ENCODE peak calls at places on chromosomes 7 and 10, in eight cellular contexts. One of them, this sample, is unnamed.

GRCh38 chr10:11146402-11147171 is 128.9 kb downstream of the CELF2 start:
- DNase-seq in activated CD4-positive, alpha-beta T cell treated with anti-CD3 and anti-CD28 coated beads for 4 hours: no peak
- DNase-seq in iris pigment epithelial cell: peak
- DNase-seq in naive B cell: no peak
- DNase-seq in T-helper 1 cell: no peak
- DNase-seq in KG1: no peak
- DNase-seq in HTR-8/SVneo: no peak
- DNase-seq in stimulated activated naive CD8-positive, alpha-beta T cell treated with anti-CD3 and anti-CD28 coated beads, Interleukin-15, amount 100 ng/mL, for 72 hours: no peak
- DNase-seq in this sample: peak

GRCh38 chr10:115898242-115898641 is 374.8 kb downstream of the GFRA1 start:
- DNase-seq in activated CD4-positive, alpha-beta T cell treated with anti-CD3 and anti-CD28 coated beads for 4 hours: no peak
- DNase-seq in iris pigment epithelial cell: no peak
- DNase-seq in naive B cell: no peak
- DNase-seq in T-helper 1 cell: no peak
- DNase-seq in KG1: no peak
- DNase-seq in HTR-8/SVneo: no peak
- DNase-seq in stimulated activated naive CD8-positive, alpha-beta T cell treated with anti-CD3 and anti-CD28 coated beads, Interleukin-15, amount 100 ng/mL, for 72 hours: no peak
- DNase-seq in this sample: no peak

GRCh38 chr7:108839091-108839490 is 269.4 kb downstream of the DNAJB9 start:
- DNase-seq in activated CD4-positive, alpha-beta T cell treated with anti-CD3 and anti-CD28 coated beads for 4 hours: no peak
- DNase-seq in iris pigment epithelial cell: peak
- DNase-seq in naive B cell: no peak
- DNase-seq in T-helper 1 cell: no peak
- DNase-seq in KG1: no peak
- DNase-seq in HTR-8/SVneo: no peak
- DNase-seq in stimulated activated naive CD8-positive, alpha-beta T cell treated with anti-CD3 and anti-CD28 coated beads, Interleukin-15, amount 100 ng/mL, for 72 hours: no peak
- DNase-seq in this sample: no peak

GRCh38 chr10:121904888-121905287 is 22.9 kb downstream of the ATE1 start:
- DNase-seq in activated CD4-positive, alpha-beta T cell treated with anti-CD3 and anti-CD28 coated beads for 4 hours: no peak
- DNase-seq in iris pigment epithelial cell: no peak
- DNase-seq in naive B cell: no peak
- DNase-seq in T-helper 1 cell: no peak
- DNase-seq in KG1: no peak
- DNase-seq in HTR-8/SVneo: no peak
- DNase-seq in stimulated activated naive CD8-positive, alpha-beta T cell treated with anti-CD3 and anti-CD28 coated beads, Interleukin-15, amount 100 ng/mL, for 72 hours: no peak
- DNase-seq in this sample: no peak

GRCh38 chr7:129169705-129170319 is 18.6 kb upstream of the SMO start:
- DNase-seq in activated CD4-positive, alpha-beta T cell treated with anti-CD3 and anti-CD28 coated beads for 4 hours: peak
- DNase-seq in iris pigment epithelial cell: no peak
- DNase-seq in naive B cell: peak
- DNase-seq in T-helper 1 cell: no peak
- DNase-seq in KG1: no peak
- DNase-seq in HTR-8/SVneo: no peak
- DNase-seq in stimulated activated naive CD8-positive, alpha-beta T cell treated with anti-CD3 and anti-CD28 coated beads, Interleukin-15, amount 100 ng/mL, for 72 hours: peak
- DNase-seq in this sample: no peak

GRCh38 chr10:4344544-4344994 is 481.4 kb upstream of the AKR1E2 start:
- DNase-seq in activated CD4-positive, alpha-beta T cell treated with anti-CD3 and anti-CD28 coated beads for 4 hours: peak
- DNase-seq in iris pigment epithelial cell: peak
- DNase-seq in naive B cell: no peak
- DNase-seq in T-helper 1 cell: no peak
- DNase-seq in KG1: no peak
- DNase-seq in HTR-8/SVneo: peak
- DNase-seq in stimulated activated naive CD8-positive, alpha-beta T cell treated with anti-CD3 and anti-CD28 coated beads, Interleukin-15, amount 100 ng/mL, for 72 hours: peak
- DNase-seq in this sample: peak

GRCh38 chr7:73718438-73718881 is 1.0 kb downstream of the STX1A start:
- DNase-seq in activated CD4-positive, alpha-beta T cell treated with anti-CD3 and anti-CD28 coated beads for 4 hours: peak
- DNase-seq in iris pigment epithelial cell: peak
- DNase-seq in naive B cell: no peak
- DNase-seq in T-helper 1 cell: no peak
- DNase-seq in KG1: no peak
- DNase-seq in HTR-8/SVneo: no peak
- DNase-seq in stimulated activated naive CD8-positive, alpha-beta T cell treated with anti-CD3 and anti-CD28 coated beads, Interleukin-15, amount 100 ng/mL, for 72 hours: peak
- DNase-seq in this sample: no peak

GRCh38 chr7:93442478-93443224 is 131.9 kb downstream of the CALCR start:
- DNase-seq in activated CD4-positive, alpha-beta T cell treated with anti-CD3 and anti-CD28 coated beads for 4 hours: no peak
- DNase-seq in iris pigment epithelial cell: peak
- DNase-seq in naive B cell: peak
- DNase-seq in T-helper 1 cell: peak
- DNase-seq in KG1: no peak
- DNase-seq in HTR-8/SVneo: peak
- DNase-seq in stimulated activated naive CD8-positive, alpha-beta T cell treated with anti-CD3 and anti-CD28 coated beads, Interleukin-15, amount 100 ng/mL, for 72 hours: peak
- DNase-seq in this sample: peak

GRCh38 chr10:49431426-49431825 is 35.5 kb upstream of the DRGX start:
- DNase-seq in activated CD4-positive, alpha-beta T cell treated with anti-CD3 and anti-CD28 coated beads for 4 hours: no peak
- DNase-seq in iris pigment epithelial cell: peak
- DNase-seq in naive B cell: no peak
- DNase-seq in T-helper 1 cell: no peak
- DNase-seq in KG1: no peak
- DNase-seq in HTR-8/SVneo: no peak
- DNase-seq in stimulated activated naive CD8-positive, alpha-beta T cell treated with anti-CD3 and anti-CD28 coated beads, Interleukin-15, amount 100 ng/mL, for 72 hours: no peak
- DNase-seq in this sample: peak

GRCh38 chr7:157487046-157487770 is 150.4 kb downstream of the DNAJB6 start:
- DNase-seq in activated CD4-positive, alpha-beta T cell treated with anti-CD3 and anti-CD28 coated beads for 4 hours: no peak
- DNase-seq in iris pigment epithelial cell: no peak
- DNase-seq in naive B cell: no peak
- DNase-seq in T-helper 1 cell: no peak
- DNase-seq in KG1: no peak
- DNase-seq in HTR-8/SVneo: no peak
- DNase-seq in stimulated activated naive CD8-positive, alpha-beta T cell treated with anti-CD3 and anti-CD28 coated beads, Interleukin-15, amount 100 ng/mL, for 72 hours: no peak
- DNase-seq in this sample: no peak

GRCh38 chr10:4947039-4947634 is 16.1 kb upstream of the AKR1C1 start:
- DNase-seq in activated CD4-positive, alpha-beta T cell treated with anti-CD3 and anti-CD28 coated beads for 4 hours: no peak
- DNase-seq in iris pigment epithelial cell: peak
- DNase-seq in naive B cell: no peak
- DNase-seq in T-helper 1 cell: no peak
- DNase-seq in KG1: no peak
- DNase-seq in HTR-8/SVneo: no peak
- DNase-seq in stimulated activated naive CD8-positive, alpha-beta T cell treated with anti-CD3 and anti-CD28 coated beads, Interleukin-15, amount 100 ng/mL, for 72 hours: no peak
- DNase-seq in this sample: peak

GRCh38 chr7:137913985-137914384 is 67.2 kb upstream of the DGKI start:
- DNase-seq in activated CD4-positive, alpha-beta T cell treated with anti-CD3 and anti-CD28 coated beads for 4 hours: no peak
- DNase-seq in iris pigment epithelial cell: no peak
- DNase-seq in naive B cell: no peak
- DNase-seq in T-helper 1 cell: no peak
- DNase-seq in KG1: no peak
- DNase-seq in HTR-8/SVneo: no peak
- DNase-seq in stimulated activated naive CD8-positive, alpha-beta T cell treated with anti-CD3 and anti-CD28 coated beads, Interleukin-15, amount 100 ng/mL, for 72 hours: no peak
- DNase-seq in this sample: no peak

GRCh38 chr10:59285848-59286247 is 76.5 kb downstream of the FAM13C start:
- DNase-seq in activated CD4-positive, alpha-beta T cell treated with anti-CD3 and anti-CD28 coated beads for 4 hours: no peak
- DNase-seq in iris pigment epithelial cell: no peak
- DNase-seq in naive B cell: no peak
- DNase-seq in T-helper 1 cell: no peak
- DNase-seq in KG1: no peak
- DNase-seq in HTR-8/SVneo: no peak
- DNase-seq in stimulated activated naive CD8-positive, alpha-beta T cell treated with anti-CD3 and anti-CD28 coated beads, Interleukin-15, amount 100 ng/mL, for 72 hours: no peak
- DNase-seq in this sample: no peak

GRCh38 chr10:126042906-126043305 is 146.5 kb downstream of the FANK1 start:
- DNase-seq in activated CD4-positive, alpha-beta T cell treated with anti-CD3 and anti-CD28 coated beads for 4 hours: no peak
- DNase-seq in iris pigment epithelial cell: no peak
- DNase-seq in naive B cell: peak
- DNase-seq in T-helper 1 cell: no peak
- DNase-seq in KG1: no peak
- DNase-seq in HTR-8/SVneo: no peak
- DNase-seq in stimulated activated naive CD8-positive, alpha-beta T cell treated with anti-CD3 and anti-CD28 coated beads, Interleukin-15, amount 100 ng/mL, for 72 hours: no peak
- DNase-seq in this sample: no peak

GRCh38 chr10:111093741-111094380 is 17.0 kb downstream of the ADRA2A start:
- DNase-seq in activated CD4-positive, alpha-beta T cell treated with anti-CD3 and anti-CD28 coated beads for 4 hours: no peak
- DNase-seq in iris pigment epithelial cell: peak
- DNase-seq in naive B cell: no peak
- DNase-seq in T-helper 1 cell: no peak
- DNase-seq in KG1: no peak
- DNase-seq in HTR-8/SVneo: no peak
- DNase-seq in stimulated activated naive CD8-positive, alpha-beta T cell treated with anti-CD3 and anti-CD28 coated beads, Interleukin-15, amount 100 ng/mL, for 72 hours: no peak
- DNase-seq in this sample: peak

GRCh38 chr7:87048839-87049238 is 10.6 kb downstream of the ELAPOR2 start:
- DNase-seq in activated CD4-positive, alpha-beta T cell treated with anti-CD3 and anti-CD28 coated beads for 4 hours: no peak
- DNase-seq in iris pigment epithelial cell: no peak
- DNase-seq in naive B cell: no peak
- DNase-seq in T-helper 1 cell: no peak
- DNase-seq in KG1: no peak
- DNase-seq in HTR-8/SVneo: no peak
- DNase-seq in stimulated activated naive CD8-positive, alpha-beta T cell treated with anti-CD3 and anti-CD28 coated beads, Interleukin-15, amount 100 ng/mL, for 72 hours: no peak
- DNase-seq in this sample: no peak

GRCh38 chr10:99859585-99859984 is 77.1 kb downstream of the ABCC2 start:
- DNase-seq in activated CD4-positive, alpha-beta T cell treated with anti-CD3 and anti-CD28 coated beads for 4 hours: no peak
- DNase-seq in iris pigment epithelial cell: no peak
- DNase-seq in naive B cell: no peak
- DNase-seq in T-helper 1 cell: no peak
- DNase-seq in KG1: no peak
- DNase-seq in HTR-8/SVneo: no peak
- DNase-seq in stimulated activated naive CD8-positive, alpha-beta T cell treated with anti-CD3 and anti-CD28 coated beads, Interleukin-15, amount 100 ng/mL, for 72 hours: peak
- DNase-seq in this sample: no peak

GRCh38 chr10:7525314-7526016 is 114.6 kb upstream of the SFMBT2 start:
- DNase-seq in activated CD4-positive, alpha-beta T cell treated with anti-CD3 and anti-CD28 coated beads for 4 hours: peak
- DNase-seq in iris pigment epithelial cell: peak
- DNase-seq in naive B cell: peak
- DNase-seq in T-helper 1 cell: peak
- DNase-seq in KG1: peak
- DNase-seq in HTR-8/SVneo: peak
- DNase-seq in stimulated activated naive CD8-positive, alpha-beta T cell treated with anti-CD3 and anti-CD28 coated beads, Interleukin-15, amount 100 ng/mL, for 72 hours: peak
- DNase-seq in this sample: peak

GRCh38 chr10:23343591-23344225 is 889 bp downstream of the C10orf67 start:
- DNase-seq in activated CD4-positive, alpha-beta T cell treated with anti-CD3 and anti-CD28 coated beads for 4 hours: peak
- DNase-seq in iris pigment epithelial cell: peak
- DNase-seq in naive B cell: no peak
- DNase-seq in T-helper 1 cell: peak
- DNase-seq in KG1: no peak
- DNase-seq in HTR-8/SVneo: peak
- DNase-seq in stimulated activated naive CD8-positive, alpha-beta T cell treated with anti-CD3 and anti-CD28 coated beads, Interleukin-15, amount 100 ng/mL, for 72 hours: peak
- DNase-seq in this sample: no peak

GRCh38 chr7:104801022-104801421 is 213.0 kb upstream of the KMT2E start:
- DNase-seq in activated CD4-positive, alpha-beta T cell treated with anti-CD3 and anti-CD28 coated beads for 4 hours: no peak
- DNase-seq in iris pigment epithelial cell: no peak
- DNase-seq in naive B cell: no peak
- DNase-seq in T-helper 1 cell: no peak
- DNase-seq in KG1: no peak
- DNase-seq in HTR-8/SVneo: no peak
- DNase-seq in stimulated activated naive CD8-positive, alpha-beta T cell treated with anti-CD3 and anti-CD28 coated beads, Interleukin-15, amount 100 ng/mL, for 72 hours: no peak
- DNase-seq in this sample: no peak

GRCh38 chr10:14971867-14972448 is 12.8 kb downstream of the MEIG1 start:
- DNase-seq in activated CD4-positive, alpha-beta T cell treated with anti-CD3 and anti-CD28 coated beads for 4 hours: peak
- DNase-seq in iris pigment epithelial cell: peak
- DNase-seq in naive B cell: peak
- DNase-seq in T-helper 1 cell: peak
- DNase-seq in KG1: no peak
- DNase-seq in HTR-8/SVneo: no peak
- DNase-seq in stimulated activated naive CD8-positive, alpha-beta T cell treated with anti-CD3 and anti-CD28 coated beads, Interleukin-15, amount 100 ng/mL, for 72 hours: peak
- DNase-seq in this sample: no peak

GRCh38 chr10:71772832-71773220 is 494 bp downstream of the VSIR start:
- DNase-seq in activated CD4-positive, alpha-beta T cell treated with anti-CD3 and anti-CD28 coated beads for 4 hours: peak
- DNase-seq in iris pigment epithelial cell: no peak
- DNase-seq in naive B cell: no peak
- DNase-seq in T-helper 1 cell: no peak
- DNase-seq in KG1: no peak
- DNase-seq in HTR-8/SVneo: no peak
- DNase-seq in stimulated activated naive CD8-positive, alpha-beta T cell treated with anti-CD3 and anti-CD28 coated beads, Interleukin-15, amount 100 ng/mL, for 72 hours: no peak
- DNase-seq in this sample: no peak

GRCh38 chr10:13597909-13598308 is 11.1 kb downstream of the PRPF18 start:
- DNase-seq in activated CD4-positive, alpha-beta T cell treated with anti-CD3 and anti-CD28 coated beads for 4 hours: no peak
- DNase-seq in iris pigment epithelial cell: no peak
- DNase-seq in naive B cell: no peak
- DNase-seq in T-helper 1 cell: no peak
- DNase-seq in KG1: no peak
- DNase-seq in HTR-8/SVneo: no peak
- DNase-seq in stimulated activated naive CD8-positive, alpha-beta T cell treated with anti-CD3 and anti-CD28 coated beads, Interleukin-15, amount 100 ng/mL, for 72 hours: no peak
- DNase-seq in this sample: no peak

GRCh38 chr7:160958-161725 is 31.2 kb upstream of the FAM20C start:
- DNase-seq in activated CD4-positive, alpha-beta T cell treated with anti-CD3 and anti-CD28 coated beads for 4 hours: no peak
- DNase-seq in iris pigment epithelial cell: no peak
- DNase-seq in naive B cell: no peak
- DNase-seq in T-helper 1 cell: no peak
- DNase-seq in KG1: no peak
- DNase-seq in HTR-8/SVneo: no peak
- DNase-seq in stimulated activated naive CD8-positive, alpha-beta T cell treated with anti-CD3 and anti-CD28 coated beads, Interleukin-15, amount 100 ng/mL, for 72 hours: no peak
- DNase-seq in this sample: no peak

GRCh38 chr7:25083201-25083600 is 41.9 kb downstream of the CYCS start:
- DNase-seq in activated CD4-positive, alpha-beta T cell treated with anti-CD3 and anti-CD28 coated beads for 4 hours: no peak
- DNase-seq in iris pigment epithelial cell: no peak
- DNase-seq in naive B cell: no peak
- DNase-seq in T-helper 1 cell: no peak
- DNase-seq in KG1: no peak
- DNase-seq in HTR-8/SVneo: no peak
- DNase-seq in stimulated activated naive CD8-positive, alpha-beta T cell treated with anti-CD3 and anti-CD28 coated beads, Interleukin-15, amount 100 ng/mL, for 72 hours: no peak
- DNase-seq in this sample: peak

GRCh38 chr7:47503283-47503682 is 78.6 kb downstream of the TNS3 start:
- DNase-seq in activated CD4-positive, alpha-beta T cell treated with anti-CD3 and anti-CD28 coated beads for 4 hours: no peak
- DNase-seq in iris pigment epithelial cell: peak
- DNase-seq in naive B cell: no peak
- DNase-seq in T-helper 1 cell: no peak
- DNase-seq in KG1: no peak
- DNase-seq in HTR-8/SVneo: no peak
- DNase-seq in stimulated activated naive CD8-positive, alpha-beta T cell treated with anti-CD3 and anti-CD28 coated beads, Interleukin-15, amount 100 ng/mL, for 72 hours: no peak
- DNase-seq in this sample: peak

GRCh38 chr10:1546431-1547110 is 190.8 kb downstream of the ADARB2 start:
- DNase-seq in activated CD4-positive, alpha-beta T cell treated with anti-CD3 and anti-CD28 coated beads for 4 hours: no peak
- DNase-seq in iris pigment epithelial cell: no peak
- DNase-seq in naive B cell: no peak
- DNase-seq in T-helper 1 cell: no peak
- DNase-seq in KG1: no peak
- DNase-seq in HTR-8/SVneo: no peak
- DNase-seq in stimulated activated naive CD8-positive, alpha-beta T cell treated with anti-CD3 and anti-CD28 coated beads, Interleukin-15, amount 100 ng/mL, for 72 hours: no peak
- DNase-seq in this sample: no peak

GRCh38 chr7:156592124-156592884 is 48.3 kb upstream of the RNF32 start:
- DNase-seq in activated CD4-positive, alpha-beta T cell treated with anti-CD3 and anti-CD28 coated beads for 4 hours: no peak
- DNase-seq in iris pigment epithelial cell: no peak
- DNase-seq in naive B cell: no peak
- DNase-seq in T-helper 1 cell: no peak
- DNase-seq in KG1: no peak
- DNase-seq in HTR-8/SVneo: no peak
- DNase-seq in stimulated activated naive CD8-positive, alpha-beta T cell treated with anti-CD3 and anti-CD28 coated beads, Interleukin-15, amount 100 ng/mL, for 72 hours: no peak
- DNase-seq in this sample: no peak

GRCh38 chr7:83850037-83850619 is 201.2 kb upstream of the SEMA3E start:
- DNase-seq in activated CD4-positive, alpha-beta T cell treated with anti-CD3 and anti-CD28 coated beads for 4 hours: no peak
- DNase-seq in iris pigment epithelial cell: no peak
- DNase-seq in naive B cell: no peak
- DNase-seq in T-helper 1 cell: no peak
- DNase-seq in KG1: no peak
- DNase-seq in HTR-8/SVneo: no peak
- DNase-seq in stimulated activated naive CD8-positive, alpha-beta T cell treated with anti-CD3 and anti-CD28 coated beads, Interleukin-15, amount 100 ng/mL, for 72 hours: no peak
- DNase-seq in this sample: no peak

GRCh38 chr10:22625511-22626288 is 88.7 kb downstream of the PIP4K2A start:
- DNase-seq in activated CD4-positive, alpha-beta T cell treated with anti-CD3 and anti-CD28 coated beads for 4 hours: no peak
- DNase-seq in iris pigment epithelial cell: no peak
- DNase-seq in naive B cell: no peak
- DNase-seq in T-helper 1 cell: no peak
- DNase-seq in KG1: no peak
- DNase-seq in HTR-8/SVneo: no peak
- DNase-seq in stimulated activated naive CD8-positive, alpha-beta T cell treated with anti-CD3 and anti-CD28 coated beads, Interleukin-15, amount 100 ng/mL, for 72 hours: no peak
- DNase-seq in this sample: no peak

GRCh38 chr10:98028168-98028770 is 2.2 kb downstream of the CRTAC1 start:
- DNase-seq in activated CD4-positive, alpha-beta T cell treated with anti-CD3 and anti-CD28 coated beads for 4 hours: peak
- DNase-seq in iris pigment epithelial cell: peak
- DNase-seq in naive B cell: peak
- DNase-seq in T-helper 1 cell: peak
- DNase-seq in KG1: peak
- DNase-seq in HTR-8/SVneo: peak
- DNase-seq in stimulated activated naive CD8-positive, alpha-beta T cell treated with anti-CD3 and anti-CD28 coated beads, Interleukin-15, amount 100 ng/mL, for 72 hours: peak
- DNase-seq in this sample: peak

GRCh38 chr7:37518266-37518665 is 69.6 kb upstream of the ELMO1 start:
- DNase-seq in activated CD4-positive, alpha-beta T cell treated with anti-CD3 and anti-CD28 coated beads for 4 hours: no peak
- DNase-seq in iris pigment epithelial cell: no peak
- DNase-seq in naive B cell: no peak
- DNase-seq in T-helper 1 cell: no peak
- DNase-seq in KG1: no peak
- DNase-seq in HTR-8/SVneo: no peak
- DNase-seq in stimulated activated naive CD8-positive, alpha-beta T cell treated with anti-CD3 and anti-CD28 coated beads, Interleukin-15, amount 100 ng/mL, for 72 hours: no peak
- DNase-seq in this sample: no peak

GRCh38 chr7:139095194-139095659 is 14.3 kb downstream of the ZC3HAV1 start:
- DNase-seq in activated CD4-positive, alpha-beta T cell treated with anti-CD3 and anti-CD28 coated beads for 4 hours: peak
- DNase-seq in iris pigment epithelial cell: no peak
- DNase-seq in naive B cell: peak
- DNase-seq in T-helper 1 cell: peak
- DNase-seq in KG1: peak
- DNase-seq in HTR-8/SVneo: no peak
- DNase-seq in stimulated activated naive CD8-positive, alpha-beta T cell treated with anti-CD3 and anti-CD28 coated beads, Interleukin-15, amount 100 ng/mL, for 72 hours: peak
- DNase-seq in this sample: peak

GRCh38 chr10:12097791-12098190 is 29.0 kb downstream of the DHTKD1 start:
- DNase-seq in activated CD4-positive, alpha-beta T cell treated with anti-CD3 and anti-CD28 coated beads for 4 hours: no peak
- DNase-seq in iris pigment epithelial cell: peak
- DNase-seq in naive B cell: no peak
- DNase-seq in T-helper 1 cell: no peak
- DNase-seq in KG1: no peak
- DNase-seq in HTR-8/SVneo: no peak
- DNase-seq in stimulated activated naive CD8-positive, alpha-beta T cell treated with anti-CD3 and anti-CD28 coated beads, Interleukin-15, amount 100 ng/mL, for 72 hours: no peak
- DNase-seq in this sample: peak

This sample was measured in amniotic epithelial cell.